ENCODE peak calls at places on chromosomes 2 and 18, in six cellular contexts. One of them, this sample, is unnamed.

GRCh38 chr2:30706534-30707303 is 100.5 kb downstream of the CAPN13 start:
- DNase-seq in mesendoderm: peak; percentile 69
- DNase-seq in GM04503: no peak
- DNase-seq in cardiac muscle cell: peak; percentile 80
- DNase-seq in astrocyte: peak; percentile 16
- DNase-seq in activated T-helper 1 cell treated with anti-CD3 and anti-CD28 coated beads, Interleukin-2, amount 50 U/mL, for 16 hours: peak; percentile 34
- DNase-seq in this sample: peak; percentile 65

GRCh38 chr2:236720974-236721600 is 151.5 kb downstream of the ACKR3 start:
- DNase-seq in astrocyte: no peak
- DNase-seq in cardiac muscle cell: no peak
- DNase-seq in GM04503: no peak
- DNase-seq in activated T-helper 1 cell treated with anti-CD3 and anti-CD28 coated beads, Interleukin-2, amount 50 U/mL, for 16 hours: no peak
- DNase-seq in mesendoderm: no peak
- DNase-seq in this sample: no peak

GRCh38 chr2:173109253-173110188 is 33.9 kb downstream of the MAP3K20 start:
- DNase-seq in activated T-helper 1 cell treated with anti-CD3 and anti-CD28 coated beads, Interleukin-2, amount 50 U/mL, for 16 hours: no peak
- DNase-seq in astrocyte: peak; percentile 90
- DNase-seq in cardiac muscle cell: no peak
- DNase-seq in GM04503: peak; percentile 81
- DNase-seq in mesendoderm: no peak
- DNase-seq in this sample: no peak

GRCh38 chr2:182713611-182714010 is 2.4 kb upstream of the DNAJC10 start:
- DNase-seq in astrocyte: no peak
- DNase-seq in mesendoderm: peak; percentile 40
- DNase-seq in activated T-helper 1 cell treated with anti-CD3 and anti-CD28 coated beads, Interleukin-2, amount 50 U/mL, for 16 hours: no peak
- DNase-seq in cardiac muscle cell: no peak
- DNase-seq in GM04503: no peak
- DNase-seq in this sample: no peak

GRCh38 chr2:88755836-88756235 is 64.4 kb downstream of the RPIA start:
- DNase-seq in activated T-helper 1 cell treated with anti-CD3 and anti-CD28 coated beads, Interleukin-2, amount 50 U/mL, for 16 hours: no peak
- DNase-seq in astrocyte: no peak
- DNase-seq in GM04503: no peak
- DNase-seq in mesendoderm: no peak
- DNase-seq in cardiac muscle cell: no peak
- DNase-seq in this sample: no peak

GRCh38 chr18:56421641-56422040 is 216.8 kb downstream of the TXNL1 start:
- DNase-seq in GM04503: no peak
- DNase-seq in mesendoderm: no peak
- DNase-seq in astrocyte: no peak
- DNase-seq in cardiac muscle cell: no peak
- DNase-seq in activated T-helper 1 cell treated with anti-CD3 and anti-CD28 coated beads, Interleukin-2, amount 50 U/mL, for 16 hours: no peak
- DNase-seq in this sample: no peak

GRCh38 chr2:233855345-233855744 is 1.0 kb upstream of the HJURP start:
- DNase-seq in astrocyte: no peak
- DNase-seq in mesendoderm: no peak
- DNase-seq in cardiac muscle cell: no peak
- DNase-seq in activated T-helper 1 cell treated with anti-CD3 and anti-CD28 coated beads, Interleukin-2, amount 50 U/mL, for 16 hours: no peak
- DNase-seq in GM04503: no peak
- DNase-seq in this sample: no peak

GRCh38 chr18:73827801-73828200 is 319.8 kb downstream of the FBXO15 start:
- DNase-seq in mesendoderm: peak; percentile 1
- DNase-seq in cardiac muscle cell: no peak
- DNase-seq in activated T-helper 1 cell treated with anti-CD3 and anti-CD28 coated beads, Interleukin-2, amount 50 U/mL, for 16 hours: no peak
- DNase-seq in GM04503: no peak
- DNase-seq in astrocyte: peak; percentile 5
- DNase-seq in this sample: no peak

GRCh38 chr2:207126724-207127314 is 38.9 kb downstream of the KLF7 start:
- DNase-seq in activated T-helper 1 cell treated with anti-CD3 and anti-CD28 coated beads, Interleukin-2, amount 50 U/mL, for 16 hours: no peak
- DNase-seq in cardiac muscle cell: no peak
- DNase-seq in mesendoderm: no peak
- DNase-seq in GM04503: no peak
- DNase-seq in astrocyte: no peak
- DNase-seq in this sample: no peak

GRCh38 chr2:188519133-188519532 is 227.5 kb downstream of the GULP1 start:
- DNase-seq in activated T-helper 1 cell treated with anti-CD3 and anti-CD28 coated beads, Interleukin-2, amount 50 U/mL, for 16 hours: no peak
- DNase-seq in cardiac muscle cell: no peak
- DNase-seq in mesendoderm: no peak
- DNase-seq in GM04503: no peak
- DNase-seq in astrocyte: peak; percentile 64
- DNase-seq in this sample: no peak